ENCODE peak calls at places on chromosomes 7 and 10, in five cellular contexts. One of them, this sample, is unnamed.

GRCh38 chr10:42975005-42975493 is 101.8 kb upstream of the RET start:
- DNase-seq in lower lobe of right lung: peak
- DNase-seq in GM23248: no peak
- DNase-seq in gastrocnemius medialis: peak
- DNase-seq in OCI-LY7: no peak
- DNase-seq in this sample: peak

GRCh38 chr10:22343761-22344160 is 1.5 kb upstream of the SPAG6 start:
- DNase-seq in gastrocnemius medialis: no peak
- DNase-seq in OCI-LY7: no peak
- DNase-seq in lower lobe of right lung: no peak
- DNase-seq in GM23248: no peak
- DNase-seq in this sample: no peak

GRCh38 chr7:158518915-158519640 is 68.5 kb downstream of the PTPRN2 start:
- DNase-seq in OCI-LY7: no peak
- DNase-seq in GM23248: no peak
- DNase-seq in gastrocnemius medialis: no peak
- DNase-seq in lower lobe of right lung: no peak
- DNase-seq in this sample: no peak

GRCh38 chr10:80154978-80155695 is 22.6 kb downstream of the PLAC9 start:
- DNase-seq in GM23248: peak
- DNase-seq in gastrocnemius medialis: no peak
- DNase-seq in lower lobe of right lung: no peak
- DNase-seq in OCI-LY7: no peak
- DNase-seq in this sample: no peak

GRCh38 chr10:132870426-132870825 is 71.9 kb downstream of the CFAP46 start:
- DNase-seq in gastrocnemius medialis: no peak
- DNase-seq in OCI-LY7: no peak
- DNase-seq in lower lobe of right lung: no peak
- DNase-seq in GM23248: no peak
- DNase-seq in this sample: peak

GRCh38 chr10:113222207-113222606 is 272.2 kb downstream of the TCF7L2 start:
- DNase-seq in gastrocnemius medialis: no peak
- DNase-seq in GM23248: peak
- DNase-seq in lower lobe of right lung: no peak
- DNase-seq in OCI-LY7: no peak
- DNase-seq in this sample: no peak

GRCh38 chr7:131557521-131558385 is 1.3 kb upstream of the PODXL start:
- DNase-seq in GM23248: peak
- DNase-seq in gastrocnemius medialis: no peak
- DNase-seq in OCI-LY7: no peak
- DNase-seq in lower lobe of right lung: no peak
- DNase-seq in this sample: no peak

GRCh38 chr10:482036-482435 is 207.4 kb downstream of the DIP2C start:
- DNase-seq in gastrocnemius medialis: no peak
- DNase-seq in lower lobe of right lung: no peak
- DNase-seq in GM23248: no peak
- DNase-seq in OCI-LY7: no peak
- DNase-seq in this sample: no peak

GRCh38 chr7:12102527-12102926 is 108.6 kb upstream of the TMEM106B start:
- DNase-seq in lower lobe of right lung: no peak
- DNase-seq in OCI-LY7: no peak
- DNase-seq in GM23248: no peak
- DNase-seq in gastrocnemius medialis: no peak
- DNase-seq in this sample: no peak

GRCh38 chr10:60384708-60385398 is 4.8 kb downstream of the ANK3 start:
- DNase-seq in lower lobe of right lung: no peak
- DNase-seq in OCI-LY7: no peak
- DNase-seq in gastrocnemius medialis: no peak
- DNase-seq in GM23248: peak
- DNase-seq in this sample: peak

GRCh38 chr10:44320727-44321126 is 64.2 kb downstream of the CXCL12 start:
- DNase-seq in gastrocnemius medialis: no peak
- DNase-seq in lower lobe of right lung: no peak
- DNase-seq in GM23248: no peak
- DNase-seq in OCI-LY7: no peak
- DNase-seq in this sample: no peak

GRCh38 chr10:94680544-94680943 is 3.0 kb upstream of the CYP2C18 start:
- DNase-seq in lower lobe of right lung: no peak
- DNase-seq in gastrocnemius medialis: no peak
- DNase-seq in GM23248: peak
- DNase-seq in OCI-LY7: no peak
- DNase-seq in this sample: no peak

GRCh38 chr10:29826801-29827200 is 192.0 kb upstream of the SVIL start:
- DNase-seq in lower lobe of right lung: no peak
- DNase-seq in OCI-LY7: no peak
- DNase-seq in gastrocnemius medialis: no peak
- DNase-seq in GM23248: no peak
- DNase-seq in this sample: no peak

GRCh38 chr10:107618461-107619093 is 454.1 kb upstream of the SORCS1 start:
- DNase-seq in GM23248: peak
- DNase-seq in lower lobe of right lung: no peak
- DNase-seq in OCI-LY7: no peak
- DNase-seq in gastrocnemius medialis: no peak
- DNase-seq in this sample: no peak

GRCh38 chr10:31000071-31000787 is 31.4 kb downstream of the ZNF438 start:
- DNase-seq in GM23248: peak
- DNase-seq in OCI-LY7: no peak
- DNase-seq in gastrocnemius medialis: no peak
- DNase-seq in lower lobe of right lung: no peak
- DNase-seq in this sample: no peak

GRCh38 chr10:127148933-127149220 is 47.5 kb downstream of the INSYN2A start:
- DNase-seq in gastrocnemius medialis: no peak
- DNase-seq in OCI-LY7: no peak
- DNase-seq in lower lobe of right lung: no peak
- DNase-seq in GM23248: peak
- DNase-seq in this sample: no peak

GRCh38 chr7:108653526-108653925 is 83.9 kb downstream of the DNAJB9 start:
- DNase-seq in OCI-LY7: no peak
- DNase-seq in GM23248: no peak
- DNase-seq in gastrocnemius medialis: no peak
- DNase-seq in lower lobe of right lung: no peak
- DNase-seq in this sample: no peak

GRCh38 chr10:127006453-127006852 is 101.2 kb downstream of the DOCK1 start:
- DNase-seq in GM23248: no peak
- DNase-seq in OCI-LY7: no peak
- DNase-seq in lower lobe of right lung: no peak
- DNase-seq in gastrocnemius medialis: no peak
- DNase-seq in this sample: no peak

GRCh38 chr10:110207805-110208613 is 604 bp downstream of the MXI1 start:
- DNase-seq in gastrocnemius medialis: no peak
- DNase-seq in GM23248: peak
- DNase-seq in lower lobe of right lung: no peak
- DNase-seq in OCI-LY7: peak
- DNase-seq in this sample: no peak

GRCh38 chr10:4623200-4623599 is 202.8 kb upstream of the AKR1E2 start:
- DNase-seq in GM23248: no peak
- DNase-seq in OCI-LY7: no peak
- DNase-seq in gastrocnemius medialis: no peak
- DNase-seq in lower lobe of right lung: no peak
- DNase-seq in this sample: no peak

GRCh38 chr10:114806572-114807391 is 14.8 kb upstream of the FHIP2A start:
- DNase-seq in GM23248: peak
- DNase-seq in gastrocnemius medialis: no peak
- DNase-seq in OCI-LY7: no peak
- DNase-seq in lower lobe of right lung: no peak
- DNase-seq in this sample: no peak

GRCh38 chr7:149505551-149505950 is 7.9 kb upstream of the ZNF746 start:
- DNase-seq in lower lobe of right lung: no peak
- DNase-seq in GM23248: no peak
- DNase-seq in OCI-LY7: no peak
- DNase-seq in gastrocnemius medialis: no peak
- DNase-seq in this sample: no peak

GRCh38 chr10:35132727-35133126 is 6.1 kb downstream of the CREM start:
- DNase-seq in lower lobe of right lung: no peak
- DNase-seq in GM23248: no peak
- DNase-seq in gastrocnemius medialis: no peak
- DNase-seq in OCI-LY7: no peak
- DNase-seq in this sample: no peak

GRCh38 chr7:78489423-78489822 is 690.9 kb downstream of the PHTF2 start:
- DNase-seq in gastrocnemius medialis: no peak
- DNase-seq in GM23248: peak
- DNase-seq in OCI-LY7: no peak
- DNase-seq in lower lobe of right lung: no peak
- DNase-seq in this sample: no peak

GRCh38 chr7:78490526-78490925 is 692.0 kb downstream of the PHTF2 start:
- DNase-seq in gastrocnemius medialis: no peak
- DNase-seq in GM23248: no peak
- DNase-seq in OCI-LY7: no peak
- DNase-seq in lower lobe of right lung: no peak
- DNase-seq in this sample: no peak

GRCh38 chr7:78492146-78492545 is 693.6 kb downstream of the PHTF2 start:
- DNase-seq in GM23248: no peak
- DNase-seq in gastrocnemius medialis: no peak
- DNase-seq in lower lobe of right lung: no peak
- DNase-seq in OCI-LY7: no peak
- DNase-seq in this sample: no peak

GRCh38 chr7:78487464-78487863 is 688.9 kb downstream of the PHTF2 start:
- DNase-seq in lower lobe of right lung: no peak
- DNase-seq in GM23248: no peak
- DNase-seq in gastrocnemius medialis: no peak
- DNase-seq in OCI-LY7: no peak
- DNase-seq in this sample: no peak

GRCh38 chr7:78489851-78490250 is 691.3 kb downstream of the PHTF2 start:
- DNase-seq in gastrocnemius medialis: no peak
- DNase-seq in GM23248: peak
- DNase-seq in OCI-LY7: no peak
- DNase-seq in lower lobe of right lung: no peak
- DNase-seq in this sample: no peak
- H3K4me3 ChIP-seq in gastrocnemius medialis: no peak
- H3K4me3 ChIP-seq in GM23248: peak
- H3K4me3 ChIP-seq in OCI-LY7: no peak
- H3K4me3 ChIP-seq in lower lobe of right lung: peak
- H3K4me3 ChIP-seq in this sample: no peak

GRCh38 chr7:106071356-106071998 is 40.6 kb downstream of the SYPL1 start:
- DNase-seq in gastrocnemius medialis: no peak
- DNase-seq in OCI-LY7: peak
- DNase-seq in lower lobe of right lung: peak
- DNase-seq in GM23248: no peak
- DNase-seq in this sample: no peak

GRCh38 chr7:106071999-106072714 is 40.0 kb downstream of the SYPL1 start:
- DNase-seq in GM23248: no peak
- DNase-seq in OCI-LY7: no peak
- DNase-seq in lower lobe of right lung: no peak
- DNase-seq in gastrocnemius medialis: no peak
- DNase-seq in this sample: no peak

GRCh38 chr7:106070201-106070551 is 41.9 kb downstream of the SYPL1 start:
- DNase-seq in OCI-LY7: no peak
- DNase-seq in lower lobe of right lung: peak
- DNase-seq in GM23248: no peak
- DNase-seq in gastrocnemius medialis: peak
- DNase-seq in this sample: no peak

GRCh38 chr7:106069471-106070200 is 42.5 kb downstream of the SYPL1 start:
- DNase-seq in OCI-LY7: no peak
- DNase-seq in gastrocnemius medialis: no peak
- DNase-seq in lower lobe of right lung: no peak
- DNase-seq in GM23248: no peak
- DNase-seq in this sample: no peak

GRCh38 chr7:106070567-106071254 is 41.4 kb downstream of the SYPL1 start:
- DNase-seq in gastrocnemius medialis: no peak
- DNase-seq in GM23248: no peak
- DNase-seq in lower lobe of right lung: no peak
- DNase-seq in OCI-LY7: no peak
- DNase-seq in this sample: no peak
- H3K4me3 ChIP-seq in gastrocnemius medialis: no peak
- H3K4me3 ChIP-seq in GM23248: no peak
- H3K4me3 ChIP-seq in lower lobe of right lung: no peak
- H3K4me3 ChIP-seq in OCI-LY7: peak
- H3K4me3 ChIP-seq in this sample: no peak

GRCh38 chr7:14759785-14760184 is 142.8 kb downstream of the DGKB start:
- DNase-seq in lower lobe of right lung: no peak
- DNase-seq in gastrocnemius medialis: no peak
- DNase-seq in OCI-LY7: no peak
- DNase-seq in GM23248: peak
- DNase-seq in this sample: no peak
- H3K4me3 ChIP-seq in lower lobe of right lung: no peak
- H3K4me3 ChIP-seq in gastrocnemius medialis: no peak
- H3K4me3 ChIP-seq in OCI-LY7: no peak
- H3K4me3 ChIP-seq in GM23248: no peak
- H3K4me3 ChIP-seq in this sample: no peak

DNA sequence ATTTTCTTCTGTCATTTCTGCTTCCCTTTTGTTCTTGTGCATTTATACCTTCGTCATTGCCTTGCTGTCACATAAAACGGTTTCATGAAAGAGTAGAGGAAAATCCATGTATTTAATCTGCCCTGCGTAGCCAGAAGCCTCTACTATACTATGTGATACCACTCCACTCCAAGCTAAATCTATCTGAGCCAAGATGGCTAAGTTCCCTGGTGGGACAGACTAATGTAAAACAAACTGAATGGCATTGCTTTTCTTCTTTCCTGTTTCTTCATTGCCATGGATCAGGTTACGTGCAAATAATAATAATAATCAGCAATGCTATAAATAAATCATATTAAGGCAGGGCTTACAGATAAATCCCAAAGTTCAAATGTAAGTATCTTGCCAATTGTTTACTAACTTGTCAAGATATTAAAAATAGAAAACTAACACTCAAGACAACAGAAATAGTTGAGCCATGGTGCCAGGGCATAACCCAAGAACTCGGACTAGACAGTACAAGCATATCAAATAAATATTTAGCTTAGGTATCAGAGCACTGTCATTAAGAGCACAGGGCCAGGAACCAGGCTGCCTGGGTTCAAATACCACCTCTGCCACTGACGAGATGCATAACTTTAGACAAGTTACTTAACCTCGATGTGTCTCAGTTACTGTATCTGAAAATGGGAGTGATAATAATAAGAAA is 151.4 kb downstream of the PDE1C start:
- DNase-seq in GM23248: no peak
- DNase-seq in lower lobe of right lung: no peak
- DNase-seq in gastrocnemius medialis: no peak
- DNase-seq in OCI-LY7: no peak
- DNase-seq in this sample: no peak
- H3K4me3 ChIP-seq in GM23248: no peak
- H3K4me3 ChIP-seq in lower lobe of right lung: no peak
- H3K4me3 ChIP-seq in gastrocnemius medialis: no peak
- H3K4me3 ChIP-seq in OCI-LY7: no peak
- H3K4me3 ChIP-seq in this sample: no peak

This sample was measured in RWPE2.